ENCODE peak calls at places on chromosome 11, in eight cellular contexts. S is NK-92 treated with Interleukin-12 subunit alpha and Interleukin-12 subunit beta, amount 100 ng/mL, for 24 hours; Z is cardiac muscle cell; Q is pancreas; E is K562; K is T-cell; B is hypothalamus; J is NCI-H187 treated with DMSO at 0.1 percent for 48 hours. T is an unnamed sample.

GRCh38 chr11:46051102-46051501 is 70.2 kb downstream of the PHF21A start:
- DNase-seq in S (no peak), Z (no peak), Q (no peak), E (no peak), K (no peak), B (no peak), J (no peak), T (no peak)

GRCh38 chr11:6654281-6655019 is 1.2 kb downstream of the DCHS1 start:
- DNase-seq in S (no peak), Z (no peak), Q (peak), E (no peak), K (no peak), B (no peak), J (no peak), T (no peak)

GRCh38 chr11:45662665-45663485 is 2.5 kb downstream of the CHST1 start:
- DNase-seq in S (no peak), Z (no peak), Q (no peak), E (peak), K (no peak), B (no peak), J (no peak), T (no peak)

GRCh38 chr11:111788051-111788450 is 21.9 kb upstream of the PPP2R1B start:
- DNase-seq in S (no peak), Z (no peak), Q (no peak), E (no peak), K (no peak), B (no peak), J (no peak), T (no peak)

GRCh38 chr11:121212696-121213567 is 79.6 kb upstream of the SC5D start:
- DNase-seq in S (no peak), Z (no peak), Q (no peak), E (no peak), K (no peak), B (no peak), J (no peak), T (no peak)

GRCh38 chr11:35815556-35816315 is 128.1 kb upstream of the LDLRAD3 start:
- DNase-seq in S (no peak), Z (no peak), Q (no peak), E (no peak), K (no peak), B (no peak), J (no peak), T (no peak)

GRCh38 chr11:59706518-59707285 is 6.9 kb downstream of the OR10V1 start:
- DNase-seq in S (no peak), Z (no peak), Q (no peak), E (peak), K (no peak), B (no peak), J (no peak), T (no peak)

GRCh38 chr11:107799245-107799859 is 59.2 kb downstream of the SLC35F2 start:
- DNase-seq in S (peak), Z (peak), Q (peak), E (peak), K (peak), B (no peak), J (peak), T (peak)

GRCh38 chr11:59574467-59574866 is 41.1 kb downstream of the OSBP start:
- DNase-seq in S (no peak), Z (no peak), Q (no peak), E (no peak), K (no peak), B (no peak), J (no peak), T (no peak)

GRCh38 chr11:2484576-2485125 is 39.8 kb downstream of the KCNQ1 start:
- DNase-seq in S (no peak), Z (no peak), Q (no peak), E (no peak), K (no peak), B (no peak), J (no peak), T (no peak)

GRCh38 chr11:7637447-7638157 is 35.7 kb downstream of the CYB5R2 start:
- DNase-seq in S (no peak), Z (no peak), Q (no peak), E (no peak), K (no peak), B (no peak), J (no peak), T (no peak)

GRCh38 chr11:80473562-80473961 is 1032.7 kb upstream of the TENM4 start:
- DNase-seq in S (no peak), Z (no peak), Q (no peak), E (no peak), K (no peak), B (no peak), J (no peak), T (no peak)

GRCh38 chr11:72154816-72155215 is 19.3 kb downstream of the FOLR3 start:
- DNase-seq in S (no peak), Z (no peak), Q (no peak), E (no peak), K (no peak), B (no peak), J (no peak), T (no peak)

GRCh38 chr11:130344846-130345245 is 30.1 kb upstream of the ZBTB44 start:
- DNase-seq in S (no peak), Z (no peak), Q (no peak), E (no peak), K (no peak), B (no peak), J (no peak), T (no peak)

GRCh38 chr11:129373489-129373953 is 2.1 kb upstream of the BARX2 start:
- DNase-seq in S (no peak), Z (no peak), Q (no peak), E (no peak), K (no peak), B (no peak), J (no peak), T (no peak)

GRCh38 chr11:102704841-102705240 is 728 bp downstream of the MMP27 start:
- DNase-seq in S (no peak), Z (no peak), Q (no peak), E (no peak), K (no peak), B (no peak), J (no peak), T (no peak)

GRCh38 chr11:95337972-95338429 is 107.0 kb upstream of the SESN3 start:
- DNase-seq in S (no peak), Z (no peak), Q (no peak), E (no peak), K (no peak), B (no peak), J (no peak), T (no peak)

GRCh38 chr11:78800756-78801155 is 226.1 kb upstream of the NARS2 start:
- DNase-seq in S (no peak), Z (no peak), Q (no peak), E (no peak), K (no peak), B (no peak), J (no peak), T (no peak)

GRCh38 chr11:85699957-85700741 is 14.2 kb upstream of the CCDC89 start:
- DNase-seq in S (no peak), Z (peak), Q (no peak), E (no peak), K (no peak), B (no peak), J (no peak), T (no peak)

GRCh38 chr11:119764108-119764874 is 35.3 kb upstream of the NECTIN1 start:
- DNase-seq in S (no peak), Z (peak), Q (peak), E (no peak), K (no peak), B (peak), J (peak), T (peak)

GRCh38 chr11:77088236-77089003 is 14.2 kb upstream of the OMP start:
- DNase-seq in S (no peak), Z (no peak), Q (peak), E (no peak), K (no peak), B (no peak), J (no peak), T (no peak)

GRCh38 chr11:101436511-101437142 is 147.2 kb downstream of the TRPC6 start:
- DNase-seq in S (no peak), Z (peak), Q (no peak), E (peak), K (no peak), B (no peak), J (peak), T (no peak)

GRCh38 chr11:113874096-113874919 is 1.1 kb downstream of the USP28 start:
- DNase-seq in S (no peak), Z (peak), Q (no peak), E (no peak), K (no peak), B (no peak), J (no peak), T (no peak)

GRCh38 chr11:63802637-63803414 is 10.4 kb upstream of the SPINDOC start:
- DNase-seq in S (no peak), Z (no peak), Q (no peak), E (peak), K (no peak), B (no peak), J (peak), T (no peak)

GRCh38 chr11:72574046-72574445 is 100.2 kb downstream of the PDE2A start:
- DNase-seq in S (no peak), Z (no peak), Q (no peak), E (no peak), K (no peak), B (no peak), J (no peak), T (no peak)

GRCh38 chr11:125701858-125702621 is 21.4 kb upstream of the ACRV1 start:
- DNase-seq in S (no peak), Z (no peak), Q (no peak), E (no peak), K (no peak), B (no peak), J (no peak), T (no peak)

GRCh38 chr11:45178890-45179663 is 32.6 kb downstream of the PRDM11 start:
- DNase-seq in S (no peak), Z (no peak), Q (no peak), E (no peak), K (no peak), B (no peak), J (no peak), T (no peak)

T was measured in amygdala.